ENCODE peak calls at places on chromosomes 7 and 10, in eight cellular contexts. K is T-helper 9 cell; F is HuH-7; R is AG09309; I is DMS 273 treated with DMSO at 0.1 percent for 48 hours; E is NCI-H1417; D is mesenteric fat pad; Z is stimulated activated CD8-positive, alpha-beta memory T cell treated with anti-CD3 and anti-CD28 coated beads, Interleukin-2, amount 100 ng/mL, for 48 hours. Y is an unnamed sample.

GRCh38 chr10:61283489-61284221 is 169.5 kb downstream of the TMEM26 start:
- DNase-seq in F (no peak), R (no peak), K (no peak), D (no peak), I (no peak), E (no peak), Z (no peak), Y (no peak)

GRCh38 chr7:50678586-50678985 is 104.1 kb downstream of the GRB10 start:
- DNase-seq in Z (no peak), I (no peak), R (no peak), K (no peak), E (peak), D (no peak), F (no peak), Y (no peak)

GRCh38 chr7:99679032-99679399 is 780 bp downstream of the CYP3A5 start:
- DNase-seq in I (no peak), K (no peak), F (peak), Z (no peak), D (no peak), E (no peak), R (no peak), Y (no peak)

GRCh38 chr10:15313844-15314243 is 57.2 kb downstream of the FAM171A1 start:
- DNase-seq in D (no peak), I (no peak), K (no peak), E (no peak), R (no peak), F (no peak), Z (no peak), Y (no peak)

GRCh38 chr10:61547297-61547696 is 94.1 kb upstream of the TMEM26 start:
- DNase-seq in I (no peak), K (no peak), F (no peak), E (no peak), Z (no peak), R (no peak), D (no peak), Y (no peak)

GRCh38 chr10:112811741-112812551 is 138.1 kb upstream of the TCF7L2 start:
- DNase-seq in E (no peak), D (no peak), I (no peak), Z (no peak), F (no peak), R (peak), K (no peak), Y (no peak)

GRCh38 chr10:113858541-113858940 is 4.1 kb downstream of the NHLRC2 start:
- DNase-seq in F (no peak), R (no peak), D (no peak), E (no peak), I (no peak), K (no peak), Z (no peak), Y (no peak)

GRCh38 chr7:152521420-152522337 is 85.9 kb upstream of the KMT2C start:
- DNase-seq in F (peak), K (no peak), I (no peak), D (no peak), E (no peak), R (no peak), Z (no peak), Y (no peak)

GRCh38 chr7:104126411-104126841 is 81.4 kb downstream of the ORC5 start:
- DNase-seq in Z (no peak), R (no peak), F (no peak), I (peak), K (no peak), E (peak), D (no peak), Y (no peak)

GRCh38 chr10:47024399-47025252 is 113.4 kb downstream of the PTPN20 start:
- DNase-seq in K (peak), F (peak), R (no peak), I (no peak), Z (peak), D (peak), E (peak), Y (no peak)

GRCh38 chr10:9069136-9069535 is 1014.6 kb downstream of the GATA3 start:
- DNase-seq in I (no peak), D (no peak), Z (no peak), R (no peak), K (no peak), E (no peak), F (no peak), Y (no peak)

GRCh38 chr7:135519233-135519688 is 9.4 kb upstream of the CNOT4 start:
- DNase-seq in D (no peak), E (no peak), K (no peak), Z (no peak), R (no peak), I (no peak), F (no peak), Y (no peak)

GRCh38 chr7:2681954-2682799 is 5.8 kb upstream of the AMZ1 start:
- DNase-seq in K (no peak), Z (no peak), E (no peak), D (no peak), I (no peak), R (no peak), F (no peak), Y (no peak)